ENCODE peak calls at places on chromosome 19, in ten cellular contexts. U is GM06990, O is right cardiac atrium, B is astrocyte, E is AG04450, I is epithelial cell of esophagus, K is NT2/D1, L is testis, Z is GM23248, P is dorsolateral prefrontal cortex. X is an unnamed sample.
A peak's percentile ranks its signal among the peaks of the same experiment; 100 is the strongest.

GRCh38 chr19:50639121-50640112 is at the start of gene SYT3:
- DNase-seq in U (no peak), O (peak; percentile 71), B (no peak), E (no peak), I (no peak), K (no peak), L (peak; percentile 80), Z (peak; percentile 72), P (peak; percentile 84), X (no peak)

GRCh38 chr19:35069706-35070105 is 28.2 kb downstream of the HPN start:
- DNase-seq in U (no peak), O (no peak), B (no peak), E (no peak), I (no peak), K (no peak), L (no peak), Z (no peak), P (no peak), X (no peak)

GRCh38 chr19:6417713-6418561 is 6.7 kb downstream of the KHSRP start:
- DNase-seq in U (no peak), O (peak; percentile 29), B (no peak), E (no peak), I (no peak), K (no peak), L (peak; percentile 55), Z (peak; percentile 38), P (peak; percentile 52), X (no peak)

GRCh38 chr19:33464010-33464732 is 57.4 kb downstream of the PEPD start:
- DNase-seq in U (no peak), O (no peak), B (no peak), E (no peak), I (no peak), K (no peak), L (no peak), Z (no peak), P (peak; percentile 20), X (no peak)

GRCh38 chr19:10587022-10587838 is at the start of gene AP1M2:
- DNase-seq in U (no peak), O (no peak), B (no peak), E (no peak), I (peak; percentile 86), K (no peak), L (no peak), Z (no peak), P (no peak), X (no peak)

GRCh38 chr19:37221136-37221535 is 3.1 kb downstream of the ZNF383 start:
- DNase-seq in U (no peak), O (no peak), B (no peak), E (no peak), I (peak; percentile 75), K (no peak), L (no peak), Z (no peak), P (no peak), X (no peak)

GRCh38 chr19:50205681-50206138 is 2.3 kb downstream of the MYH14 start:
- DNase-seq in U (no peak), O (no peak), B (no peak), E (no peak), I (peak; percentile 9), K (no peak), L (no peak), Z (no peak), P (no peak), X (no peak)

GRCh38 chr19:23392706-23393105 is 2.6 kb downstream of the ZNF91 start:
- DNase-seq in U (no peak), O (no peak), B (peak; percentile 14), E (no peak), I (no peak), K (no peak), L (no peak), Z (peak; percentile 8), P (no peak), X (no peak)

GRCh38 chr19:45782820-45783785 is 813 bp upstream of the DMPK start:
- DNase-seq in U (no peak), O (peak; percentile 78), B (peak; percentile 52), E (no peak), I (peak; percentile 29), K (no peak), L (peak; percentile 48), Z (peak; percentile 92), P (no peak), X (peak; percentile 75)

GRCh38 chr19:37932985-37933953 is 26.3 kb downstream of the SIPA1L3 start:
- DNase-seq in U (no peak), O (no peak), B (peak; percentile 58), E (peak; percentile 6), I (peak; percentile 73), K (no peak), L (no peak), Z (peak; percentile 50), P (no peak), X (peak; percentile 20)

GRCh38 chr19:35039881-35040456 is 1.6 kb upstream of the HPN start:
- DNase-seq in U (no peak), O (no peak), B (no peak), E (no peak), I (no peak), K (no peak), L (no peak), Z (no peak), P (no peak), X (no peak)

GRCh38 chr19:4567584-4568071 is 8.1 kb upstream of the SEMA6B start:
- DNase-seq in U (no peak), O (peak; percentile 72), B (no peak), E (no peak), I (peak; percentile 56), K (peak; percentile 63), L (peak; percentile 74), Z (peak; percentile 41), P (peak; percentile 36), X (peak; percentile 81)

GRCh38 chr19:1410136-1410786 is 2.9 kb downstream of the DAZAP1 start:
- DNase-seq in U (no peak), O (no peak), B (peak; percentile 65), E (no peak), I (no peak), K (no peak), L (no peak), Z (peak; percentile 39), P (no peak), X (no peak)

GRCh38 chr19:1412323-1412923 is 5.0 kb downstream of the DAZAP1 start:
- DNase-seq in U (no peak), O (no peak), B (no peak), E (no peak), I (no peak), K (no peak), L (no peak), Z (no peak), P (no peak), X (no peak)

GRCh38 chr19:1411255-1412191 is 4.1 kb downstream of the DAZAP1 start:
- DNase-seq in U (no peak), O (peak; percentile 89), B (peak; percentile 47), E (no peak), I (peak; percentile 46), K (no peak), L (no peak), Z (peak; percentile 88), P (peak; percentile 98), X (no peak)

GRCh38 chr19:1409204-1410005 is 2.0 kb downstream of the DAZAP1 start:
- DNase-seq in U (no peak), O (no peak), B (no peak), E (no peak), I (no peak), K (no peak), L (no peak), Z (peak; percentile 57), P (no peak), X (no peak)

GRCh38 chr19:1410789-1411188 is 3.4 kb downstream of the DAZAP1 start:
- DNase-seq in U (no peak), O (no peak), B (no peak), E (no peak), I (no peak), K (no peak), L (no peak), Z (no peak), P (no peak), X (no peak)
- H3K4me3 ChIP-seq in U (no peak overlapping the region), O (no peak overlapping the region), B (no peak overlapping the region), E (no peak overlapping the region), I (no peak overlapping the region), K (no peak overlapping the region), L (no peak overlapping the region), Z (no peak overlapping the region), P (no peak overlapping the region), X (no peak overlapping the region)

DNA sequence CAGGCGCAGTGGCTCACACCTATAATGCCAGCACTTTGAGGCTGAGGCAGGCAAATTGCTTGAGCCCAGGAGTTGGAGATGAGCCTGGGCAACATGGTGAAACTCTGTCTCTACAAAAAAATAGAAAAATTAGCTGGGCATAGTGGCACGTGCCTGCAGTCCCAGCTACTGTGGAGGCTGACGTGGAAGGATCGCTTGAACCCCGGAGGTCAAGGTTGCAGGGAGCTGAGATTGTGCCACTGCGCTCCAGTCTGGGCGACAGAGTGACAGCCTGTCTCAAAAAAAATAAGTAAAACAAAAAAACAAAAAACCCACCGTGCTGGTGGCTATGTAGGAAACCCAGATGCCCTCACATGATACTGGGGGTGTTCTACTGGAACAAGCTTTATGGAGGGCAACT is 16.4 kb downstream of the PHLDB3 start:
- DNase-seq in U (no peak), O (no peak), B (no peak), E (no peak), I (no peak), K (no peak), L (no peak), Z (no peak), P (no peak), X (no peak)
- H3K4me3 ChIP-seq in U (no peak overlapping the region), O (no peak overlapping the region), B (no peak overlapping the region), E (no peak overlapping the region), I (no peak overlapping the region), K (no peak overlapping the region), L (no peak overlapping the region), Z (no peak overlapping the region), P (no peak overlapping the region), X (no peak overlapping the region)

DNA sequence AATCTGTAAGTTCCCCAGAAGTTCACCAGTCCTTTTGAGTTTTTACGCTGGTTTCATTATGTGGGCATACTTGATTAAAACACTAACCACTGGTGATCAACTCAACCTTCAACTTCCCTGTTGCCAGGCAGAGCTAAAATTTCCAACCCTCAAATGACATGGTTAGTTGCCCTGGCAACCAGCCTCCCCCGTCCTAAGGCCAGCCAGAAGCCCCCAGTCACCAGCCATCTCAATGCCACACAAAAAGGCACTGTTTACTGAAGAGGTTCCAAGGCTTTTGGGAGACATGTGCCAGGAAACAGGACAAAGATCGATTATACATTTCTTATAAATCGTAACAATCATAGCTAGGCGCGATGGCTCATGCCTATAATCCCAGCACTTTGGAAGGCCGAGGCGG is 1.6 kb downstream of the ZNF649 start:
- DNase-seq in U (no peak), O (no peak), B (no peak), E (no peak), I (no peak), K (no peak), L (no peak), Z (no peak), P (peak; percentile 27), X (no peak)
- H3K4me3 ChIP-seq in U (no peak overlapping the region), O (no peak overlapping the region), B (peak overlapping the region; percentile 98), E (no peak overlapping the region), I (no peak overlapping the region), K (peak overlapping the region; percentile 8), L (peak overlapping the region; percentile 91), Z (peak overlapping the region; percentile 92), P (peak overlapping the region; percentile 81), X (no peak overlapping the region)

DNA sequence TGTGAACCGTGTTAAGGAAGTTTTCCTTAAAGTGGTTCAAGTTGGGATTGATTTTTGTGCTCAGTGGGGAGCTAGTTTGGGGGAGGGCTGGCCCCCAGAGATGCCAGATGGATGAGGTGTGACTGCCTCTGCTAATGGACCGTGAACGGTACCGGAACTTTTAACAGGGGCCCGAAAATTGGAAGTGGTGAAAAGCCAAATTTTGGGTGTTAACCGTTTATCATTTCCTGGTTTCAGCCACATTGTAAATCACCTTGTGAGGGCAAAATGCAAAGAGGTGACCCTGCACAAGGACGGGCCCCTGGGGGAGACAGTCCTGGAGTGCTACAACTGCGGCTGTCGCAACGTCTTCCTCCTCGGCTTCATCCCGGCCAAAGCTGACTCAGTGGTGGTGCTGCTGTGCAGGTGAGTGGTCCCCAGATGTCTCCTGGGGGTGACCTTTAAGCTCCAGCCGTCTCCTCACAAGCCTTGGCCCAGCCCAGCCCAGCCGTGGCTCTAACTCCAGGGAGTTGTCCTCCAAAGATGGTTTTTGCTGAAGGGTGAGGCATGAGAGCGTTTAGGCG is 18.2 kb downstream of the UPF1 start:
- DNase-seq in U (peak; percentile 47), O (no peak), B (no peak), E (no peak), I (no peak), K (no peak), L (no peak), Z (no peak), P (no peak), X (no peak)
- H3K4me3 ChIP-seq in U (peak overlapping the region; percentile 10), O (no peak overlapping the region), B (no peak overlapping the region), E (no peak overlapping the region), I (no peak overlapping the region), K (no peak overlapping the region), L (no peak overlapping the region), Z (peak overlapping the region; percentile 2), P (no peak overlapping the region), X (no peak overlapping the region)

X was measured in SJCRH30.